ENCODE peak calls at places on chromosome 17, in five cellular contexts. J is Peyer's patch, O is breast epithelium, X is frontal cortex, M is MM.1S. K is an unnamed sample.

GRCh38 chr17:16940116-16940881 is 31.6 kb downstream of the TNFRSF13B start:
- DNase-seq in M (no peak), X (no peak), O (no peak), J (no peak), K (no peak)

GRCh38 chr17:16492613-16493290 is 759 bp upstream of the LRRC75A start:
- DNase-seq in X (no peak), M (no peak), O (no peak), J (no peak), K (no peak)

GRCh38 chr17:61475726-61476125 is 23.5 kb downstream of the TBX4 start:
- DNase-seq in O (no peak), J (peak), X (no peak), M (no peak), K (no peak)

GRCh38 chr17:1067282-1067956 is 70.5 kb downstream of the TIMM22 start:
- DNase-seq in J (no peak), X (no peak), M (no peak), O (no peak), K (no peak)

GRCh38 chr17:50947844-50948514 is 81.8 kb upstream of the TOB1 start:
- DNase-seq in X (no peak), M (no peak), O (peak), J (peak), K (no peak)

GRCh38 chr17:18258356-18259038 is at the start of gene FLII:
- DNase-seq in X (peak), O (no peak), M (peak), J (peak), K (no peak)

GRCh38 chr17:43183921-43184320 is 12.9 kb downstream of the NBR1 start:
- DNase-seq in J (no peak), M (no peak), O (no peak), X (no peak), K (no peak)

GRCh38 chr17:81510798-81511549 is 1.6 kb downstream of the ACTG1 start:
- DNase-seq in O (no peak), J (peak), X (no peak), M (peak), K (no peak)

GRCh38 chr17:4324463-4324862 is 42.0 kb downstream of the UBE2G1 start:
- DNase-seq in M (no peak), O (no peak), X (no peak), J (no peak), K (no peak)

GRCh38 chr17:44191941-44192496 is 5.2 kb downstream of the TMUB2 start:
- DNase-seq in J (no peak), M (no peak), O (no peak), X (no peak), K (no peak)